ENCODE peak calls at places on chromosome 11, in six cellular contexts. D is IMR-90, U is K562, O is right atrium auricular region, S is HCT116, G is ovary. N is an unnamed sample.

GRCh38 chr11:2138075-2138435 is 1.1 kb downstream of the IGF2 start:
- DNase-seq in D (no peak), U (peak), O (no peak), S (no peak), G (no peak), N (no peak)

GRCh38 chr11:13699041-13699440 is 30.6 kb downstream of the FAR1 start:
- DNase-seq in D (no peak), U (no peak), O (no peak), S (no peak), G (no peak), N (no peak)

GRCh38 chr11:6734616-6735015 is 37.2 kb downstream of the OR2AG2 start:
- DNase-seq in D (no peak), U (no peak), O (no peak), S (no peak), G (no peak), N (no peak)

GRCh38 chr11:69156673-69157155 is 979 bp downstream of the SMIM38 start:
- DNase-seq in D (peak), U (no peak), O (no peak), S (no peak), G (no peak), N (no peak)

GRCh38 chr11:35792148-35792845 is 129.7 kb downstream of the TRIM44 start:
- DNase-seq in D (no peak), U (no peak), O (no peak), S (no peak), G (no peak), N (no peak)

GRCh38 chr11:27055065-27055682 is 14.6 kb downstream of the BBOX1 start:
- DNase-seq in D (peak), U (no peak), O (no peak), S (no peak), G (no peak), N (no peak)

GRCh38 chr11:95593101-95593500 is 196.5 kb downstream of the FAM76B start:
- DNase-seq in D (peak), U (no peak), O (no peak), S (no peak), G (no peak), N (no peak)

GRCh38 chr11:12212181-12212820 is 101.9 kb downstream of the MICAL2 start:
- DNase-seq in D (no peak), U (no peak), O (no peak), S (no peak), G (no peak), N (no peak)

GRCh38 chr11:2730323-2731284 is 30.8 kb upstream of the KCNQ1OT1 start:
- DNase-seq in D (no peak), U (no peak), O (no peak), S (no peak), G (no peak), N (no peak)

GRCh38 chr11:17015639-17016125 is 1.5 kb upstream of the PLEKHA7 start:
- DNase-seq in D (peak), U (no peak), O (no peak), S (no peak), G (no peak), N (no peak)

GRCh38 chr11:58524232-58525036 is 16.5 kb upstream of the OR5B21 start:
- DNase-seq in D (peak), U (peak), O (peak), S (peak), G (peak), N (peak)

GRCh38 chr11:87740513-87740912 is 434.7 kb downstream of the RAB38 start:
- DNase-seq in D (no peak), U (no peak), O (no peak), S (no peak), G (no peak), N (no peak)

GRCh38 chr11:68406318-68407313 is 53.9 kb upstream of the PPP6R3 start:
- DNase-seq in D (no peak), U (no peak), O (no peak), S (no peak), G (no peak), N (no peak)

GRCh38 chr11:86958259-86958658 is 3.1 kb upstream of the FZD4 start:
- DNase-seq in D (no peak), U (no peak), O (no peak), S (no peak), G (no peak), N (no peak)

GRCh38 chr11:568306-569259 is 7.7 kb upstream of the PHRF1 start:
- DNase-seq in D (peak), U (peak), O (peak), S (peak), G (peak), N (peak)

GRCh38 chr11:57680552-57680874 is 12.6 kb downstream of the ZDHHC5 start:
- DNase-seq in D (peak), U (no peak), O (no peak), S (no peak), G (no peak), N (no peak)

GRCh38 chr11:120929664-120930154 is 94.2 kb upstream of the TBCEL start:
- DNase-seq in D (peak), U (peak), O (no peak), S (peak), G (no peak), N (no peak)

GRCh38 chr11:65862191-65862735 is 2.0 kb downstream of the MUS81 start:
- DNase-seq in D (no peak), U (no peak), O (no peak), S (no peak), G (peak), N (peak)

GRCh38 chr11:44559207-44559943 is 6.1 kb upstream of the CD82 start:
- DNase-seq in D (no peak), U (no peak), O (no peak), S (no peak), G (no peak), N (no peak)

GRCh38 chr11:65423516-65424199 is 1.1 kb downstream of the NEAT1 start:
- DNase-seq in D (peak), U (no peak), O (no peak), S (no peak), G (peak), N (peak)

GRCh38 chr11:17347676-17348075 is 3.9 kb upstream of the NCR3LG1 start:
- DNase-seq in D (no peak), U (no peak), O (no peak), S (no peak), G (no peak), N (no peak)

GRCh38 chr11:64152841-64153691 is 12.8 kb downstream of the MACROD1 start:
- DNase-seq in D (peak), U (peak), O (peak), S (no peak), G (peak), N (no peak)

GRCh38 chr11:32775908-32776307 is 18.6 kb downstream of the CCDC73 start:
- DNase-seq in D (no peak), U (no peak), O (no peak), S (no peak), G (no peak), N (no peak)

GRCh38 chr11:66106786-66107599 is 36.9 kb downstream of the PACS1 start:
- DNase-seq in D (no peak), U (no peak), O (no peak), S (no peak), G (no peak), N (no peak)

DNA sequence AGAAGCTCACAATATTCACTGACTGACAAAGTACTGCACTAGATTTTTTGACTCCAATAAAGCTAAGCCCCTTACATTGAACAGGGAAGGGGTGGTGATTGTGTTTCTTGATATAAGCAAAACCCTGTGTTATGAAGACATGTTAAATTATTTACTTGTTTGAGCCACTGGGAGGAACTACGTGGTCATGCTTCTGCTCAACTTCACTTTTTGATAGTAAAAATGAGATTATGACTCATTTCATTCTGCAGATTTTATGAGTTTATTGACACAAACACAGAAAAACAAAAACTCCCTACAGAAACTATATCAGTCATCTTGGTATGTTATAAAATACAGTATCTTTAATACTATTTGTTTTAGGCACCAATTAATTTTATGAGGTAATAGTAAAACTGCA is 124.7 kb downstream of the CADM1 start:
- DNase-seq in D (peak), U (no peak), O (no peak), S (no peak), G (no peak), N (no peak)
- H3K4me3 ChIP-seq in D (no peak), U (no peak), O (no peak), S (no peak), G (no peak), N (no peak)

DNA sequence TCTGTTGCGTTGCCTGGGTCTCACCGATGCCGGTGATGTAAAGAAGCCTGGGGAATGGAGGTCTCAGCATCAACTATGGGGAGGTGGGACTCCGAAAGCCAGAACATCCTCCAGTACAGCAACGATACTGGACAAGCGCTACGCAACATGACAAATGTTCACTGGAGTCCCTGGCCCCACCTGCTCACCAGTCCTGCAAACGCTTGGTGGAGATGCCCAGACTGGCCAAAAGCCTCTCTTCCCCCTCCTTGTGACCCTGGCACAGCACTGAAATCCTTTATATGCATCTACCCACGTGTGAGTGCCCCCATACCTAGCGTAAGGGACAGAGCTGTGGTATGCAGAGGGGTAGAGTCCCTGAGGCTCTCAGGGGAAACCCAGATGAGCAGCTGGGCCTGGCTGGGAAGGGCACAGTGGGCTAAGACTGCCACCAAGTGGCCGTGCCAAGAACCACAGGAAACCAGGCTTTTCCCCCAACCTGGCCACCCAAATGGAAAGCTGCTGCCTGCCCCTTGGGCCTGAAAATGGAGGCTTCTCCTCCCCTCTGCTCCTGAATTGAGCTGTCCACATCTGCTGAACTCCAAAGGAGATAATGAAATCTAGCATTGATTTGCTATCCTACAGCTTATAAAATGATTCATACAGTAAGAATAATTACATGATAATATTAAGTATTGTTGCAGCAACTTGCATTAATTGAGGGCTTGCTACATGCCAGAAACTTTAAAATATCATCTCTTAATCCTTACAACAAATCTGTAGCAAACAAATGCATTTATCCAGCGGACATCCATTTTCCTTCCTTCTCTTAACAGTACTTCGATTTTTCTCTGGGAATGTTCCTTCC is 24.8 kb upstream of the TTC12 start:
- DNase-seq in D (peak), U (peak), O (no peak), S (peak), G (peak), N (no peak)
- TF ChIP-seq CTCF in D (peak), U (peak), O (peak), S (peak), G (peak), N (peak)

GRCh38 chr11:119179342-119179741 is 5.9 kb upstream of the NHERF4 start:
- DNase-seq in D (no peak), U (no peak), O (no peak), S (no peak), G (no peak), N (no peak)

GRCh38 chr11:119175493-119176077 is 7.1 kb downstream of the NLRX1 start:
- DNase-seq in D (peak), U (peak), O (no peak), S (no peak), G (no peak), N (no peak)

GRCh38 chr11:119180729-119181676 is 4.3 kb upstream of the NHERF4 start:
- DNase-seq in D (no peak), U (no peak), O (no peak), S (no peak), G (no peak), N (no peak)

GRCh38 chr11:119179983-119180382 is 5.3 kb upstream of the NHERF4 start:
- DNase-seq in D (no peak), U (no peak), O (no peak), S (no peak), G (no peak), N (no peak)

DNA sequence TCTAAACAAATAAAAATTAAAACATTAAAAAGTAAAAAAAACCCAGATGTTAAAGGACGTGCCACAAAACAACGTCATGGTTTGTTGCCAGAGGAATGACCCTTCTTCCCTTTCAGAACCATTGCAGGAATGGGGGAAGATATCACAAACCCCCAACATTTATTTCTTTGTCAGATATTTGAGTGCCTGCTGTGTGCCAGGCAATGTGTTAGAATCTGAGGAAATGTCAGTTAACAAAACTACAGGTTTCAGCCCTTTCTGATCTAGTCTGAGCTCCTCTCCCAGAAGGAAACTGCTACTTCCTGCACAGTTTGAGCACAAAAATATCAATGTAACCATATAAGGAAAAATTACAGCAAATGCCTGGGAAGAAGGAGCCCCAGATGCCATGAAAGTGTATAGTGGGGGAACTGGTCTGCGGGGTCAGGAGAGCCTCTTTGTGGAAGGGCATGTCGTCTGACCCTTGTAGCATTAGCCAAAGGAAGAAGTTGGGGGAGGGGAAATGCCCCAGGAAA is 7.1 kb upstream of the NHERF4 start:
- DNase-seq in D (no peak), U (no peak), O (no peak), S (no peak), G (no peak), N (no peak)
- H3K27ac ChIP-seq in D (peak), U (no peak), O (no peak), S (no peak), G (no peak), N (no peak)

GRCh38 chr11:73217810-73218105 is 323 bp upstream of the P2RY2 start:
- DNase-seq in D (no peak), U (no peak), O (no peak), S (no peak), G (no peak), N (no peak)
- H3K4me3 ChIP-seq in D (no peak), U (no peak), O (peak), S (peak), G (peak), N (peak)

DNA sequence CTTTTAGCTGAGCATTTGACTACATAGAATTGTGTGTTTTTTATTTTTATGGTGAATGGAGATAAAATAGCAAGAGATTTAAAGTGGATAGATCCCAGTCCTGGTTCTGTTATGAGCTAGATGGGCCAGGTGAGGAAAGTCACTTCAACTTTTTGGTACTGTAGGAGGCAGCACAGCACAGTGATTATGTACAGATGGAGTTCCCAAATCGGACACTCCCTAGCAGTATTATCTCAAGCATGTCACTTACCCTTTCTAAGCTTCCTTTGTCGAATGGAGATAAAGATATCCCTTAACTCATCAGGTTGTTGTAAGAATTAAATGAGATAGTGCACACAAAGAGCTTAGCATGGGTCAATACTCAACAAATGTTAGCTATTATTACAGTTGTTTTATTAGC is 5.3 kb downstream of the EXPH5 start:
- DNase-seq in D (no peak), U (no peak), O (no peak), S (no peak), G (no peak), N (no peak)
- TF ChIP-seq CTCF in D (no peak), U (peak), O (no peak), S (peak), G (no peak), N (no peak)

DNA sequence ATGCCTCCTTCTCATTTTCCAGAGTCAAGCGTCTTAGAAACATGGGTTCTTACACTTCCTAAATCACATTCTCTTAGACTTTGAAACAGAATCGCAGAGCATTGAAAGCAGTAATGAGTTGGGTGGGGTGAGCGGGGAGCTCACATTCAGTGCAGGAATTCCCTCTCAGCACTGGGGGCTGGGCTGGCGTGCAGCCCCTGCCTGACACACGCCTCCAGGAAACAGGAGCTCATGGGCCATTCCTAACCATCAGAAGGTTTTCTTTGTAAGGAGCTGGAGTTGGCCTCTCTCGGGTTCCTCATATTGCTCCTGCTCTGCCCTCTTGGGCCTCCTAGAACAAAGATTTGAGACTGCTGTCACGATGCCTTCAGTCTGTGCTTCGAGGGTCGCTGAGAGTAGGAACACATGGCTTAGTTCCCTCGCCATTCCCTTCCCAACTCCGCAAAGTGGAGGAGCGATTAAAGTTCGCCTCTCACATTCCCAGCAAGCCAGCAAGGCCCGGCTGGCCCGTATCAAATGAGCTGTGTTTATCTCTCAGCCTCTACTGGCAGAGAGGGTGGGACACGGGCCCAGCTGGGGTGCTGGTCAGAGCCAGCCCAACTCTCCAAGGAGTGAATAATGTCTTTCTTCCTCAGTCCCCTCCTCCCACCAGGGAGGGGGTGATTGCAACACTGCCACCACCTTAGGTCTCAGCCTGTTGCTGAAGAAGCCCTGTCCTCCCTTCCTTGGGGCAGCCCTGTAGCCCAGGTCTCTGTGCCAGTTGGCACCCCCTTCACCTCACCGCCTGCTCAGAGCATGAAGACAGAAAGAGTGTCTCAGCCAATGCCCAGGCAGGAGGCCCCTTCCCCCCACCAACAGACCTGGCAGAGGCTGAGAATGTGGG is 10.4 kb downstream of the CHRDL2 start:
- DNase-seq in D (peak), U (no peak), O (peak), S (no peak), G (peak), N (peak)
- H3K27ac ChIP-seq in D (peak), U (no peak), O (peak), S (no peak), G (no peak), N (peak)

GRCh38 chr11:114321621-114322257 is 25.5 kb downstream of the NNMT start:
- DNase-seq in D (peak), U (no peak), O (no peak), S (no peak), G (peak), N (no peak)

GRCh38 chr11:114318361-114318760 is 22.2 kb downstream of the NNMT start:
- DNase-seq in D (no peak), U (no peak), O (no peak), S (no peak), G (no peak), N (no peak)

GRCh38 chr11:114316980-114317675 is 20.9 kb downstream of the NNMT start:
- DNase-seq in D (no peak), U (no peak), O (peak), S (no peak), G (peak), N (no peak)

GRCh38 chr11:114317738-114318137 is 21.5 kb downstream of the NNMT start:
- DNase-seq in D (peak), U (no peak), O (peak), S (peak), G (peak), N (no peak)

GRCh38 chr11:114319716-114320328 is 23.6 kb downstream of the NNMT start:
- DNase-seq in D (no peak), U (no peak), O (no peak), S (no peak), G (no peak), N (no peak)
- H3K4me3 ChIP-seq in D (no peak), U (no peak), O (no peak), S (no peak), G (no peak), N (no peak)

N was measured in coronary artery.